ENCODE peak calls at places on chromosomes 11 and 22, in eight cellular contexts. One of them, this sample, is unnamed.

GRCh38 chr22:37101311-37102063 is 8.0 kb downstream of the TMPRSS6 start:
- DNase-seq in uterus: no peak
- DNase-seq in mucosa of descending colon: peak; percentile 42
- DNase-seq in transverse colon: peak; percentile 65
- DNase-seq in fibroblast of the aortic adventitia: no peak
- DNase-seq in IMR-90: no peak
- DNase-seq in HCT116: no peak
- DNase-seq in Peyer's patch: peak; percentile 60
- DNase-seq in this sample: no peak

GRCh38 chr11:19433367-19433766 is 192.6 kb upstream of the E2F8 start:
- DNase-seq in uterus: no peak
- DNase-seq in mucosa of descending colon: no peak
- DNase-seq in transverse colon: no peak
- DNase-seq in fibroblast of the aortic adventitia: no peak
- DNase-seq in IMR-90: no peak
- DNase-seq in HCT116: no peak
- DNase-seq in Peyer's patch: no peak
- DNase-seq in this sample: no peak

GRCh38 chr22:49185312-49185969 is 642.2 kb downstream of the BRD1 start:
- DNase-seq in uterus: no peak
- DNase-seq in mucosa of descending colon: no peak
- DNase-seq in transverse colon: no peak
- DNase-seq in fibroblast of the aortic adventitia: no peak
- DNase-seq in IMR-90: no peak
- DNase-seq in HCT116: no peak
- DNase-seq in Peyer's patch: no peak
- DNase-seq in this sample: no peak

GRCh38 chr22:45529966-45530575 is 27.4 kb downstream of the FBLN1 start:
- DNase-seq in uterus: no peak
- DNase-seq in mucosa of descending colon: no peak
- DNase-seq in transverse colon: no peak
- DNase-seq in fibroblast of the aortic adventitia: peak; percentile 53
- DNase-seq in IMR-90: peak; percentile 94
- DNase-seq in HCT116: no peak
- DNase-seq in Peyer's patch: no peak
- DNase-seq in this sample: peak; percentile 67

GRCh38 chr11:121696177-121696863 is 243.6 kb upstream of the SORL1-AS1 start:
- DNase-seq in uterus: no peak
- DNase-seq in mucosa of descending colon: no peak
- DNase-seq in transverse colon: no peak
- DNase-seq in fibroblast of the aortic adventitia: peak; percentile 27
- DNase-seq in IMR-90: no peak
- DNase-seq in HCT116: no peak
- DNase-seq in Peyer's patch: no peak
- DNase-seq in this sample: no peak

GRCh38 chr22:50703726-50704509 is 31.3 kb downstream of the SHANK3 start:
- DNase-seq in uterus: no peak
- DNase-seq in mucosa of descending colon: no peak
- DNase-seq in transverse colon: no peak
- DNase-seq in fibroblast of the aortic adventitia: no peak
- DNase-seq in IMR-90: no peak
- DNase-seq in HCT116: no peak
- DNase-seq in Peyer's patch: no peak
- DNase-seq in this sample: no peak

GRCh38 chr11:73003083-73003482 is 139.0 kb downstream of the FCHSD2 start:
- DNase-seq in uterus: no peak
- DNase-seq in mucosa of descending colon: no peak
- DNase-seq in transverse colon: no peak
- DNase-seq in fibroblast of the aortic adventitia: no peak
- DNase-seq in IMR-90: no peak
- DNase-seq in HCT116: no peak
- DNase-seq in Peyer's patch: no peak
- DNase-seq in this sample: no peak

GRCh38 chr11:12962306-12962705 is 46.8 kb upstream of the RASSF10 start:
- DNase-seq in uterus: no peak
- DNase-seq in mucosa of descending colon: no peak
- DNase-seq in transverse colon: no peak
- DNase-seq in fibroblast of the aortic adventitia: no peak
- DNase-seq in IMR-90: no peak
- DNase-seq in HCT116: no peak
- DNase-seq in Peyer's patch: no peak
- DNase-seq in this sample: no peak

GRCh38 chr11:68999093-68999747 is 13.8 kb downstream of the MRGPRF start:
- DNase-seq in uterus: no peak
- DNase-seq in mucosa of descending colon: no peak
- DNase-seq in transverse colon: peak; percentile 4
- DNase-seq in fibroblast of the aortic adventitia: no peak
- DNase-seq in IMR-90: no peak
- DNase-seq in HCT116: no peak
- DNase-seq in Peyer's patch: peak; percentile 28
- DNase-seq in this sample: no peak

GRCh38 chr11:72812968-72813739 is 1.1 kb upstream of the ATG16L2 start:
- DNase-seq in uterus: peak; percentile 53
- DNase-seq in mucosa of descending colon: peak; percentile 78
- DNase-seq in transverse colon: peak; percentile 71
- DNase-seq in fibroblast of the aortic adventitia: peak; percentile 61
- DNase-seq in IMR-90: peak; percentile 60
- DNase-seq in HCT116: peak; percentile 71
- DNase-seq in Peyer's patch: peak; percentile 84
- DNase-seq in this sample: peak; percentile 67

GRCh38 chr11:66419825-66420224 is 1.0 kb upstream of the NPAS4 start:
- DNase-seq in uterus: no peak
- DNase-seq in mucosa of descending colon: no peak
- DNase-seq in transverse colon: no peak
- DNase-seq in fibroblast of the aortic adventitia: no peak
- DNase-seq in IMR-90: no peak
- DNase-seq in HCT116: no peak
- DNase-seq in Peyer's patch: no peak
- DNase-seq in this sample: no peak

GRCh38 chr22:34427841-34428240 is 507.6 kb upstream of the LARGE1 start:
- DNase-seq in uterus: no peak
- DNase-seq in mucosa of descending colon: no peak
- DNase-seq in transverse colon: no peak
- DNase-seq in fibroblast of the aortic adventitia: no peak
- DNase-seq in IMR-90: no peak
- DNase-seq in HCT116: no peak
- DNase-seq in Peyer's patch: no peak
- DNase-seq in this sample: no peak

GRCh38 chr22:34427436-34427835 is 507.2 kb upstream of the LARGE1 start:
- DNase-seq in uterus: no peak
- DNase-seq in mucosa of descending colon: no peak
- DNase-seq in transverse colon: no peak
- DNase-seq in fibroblast of the aortic adventitia: no peak
- DNase-seq in IMR-90: no peak
- DNase-seq in HCT116: no peak
- DNase-seq in Peyer's patch: no peak
- DNase-seq in this sample: no peak

GRCh38 chr22:34429314-34429713 is 509.0 kb upstream of the LARGE1 start:
- DNase-seq in uterus: no peak
- DNase-seq in mucosa of descending colon: no peak
- DNase-seq in transverse colon: no peak
- DNase-seq in fibroblast of the aortic adventitia: no peak
- DNase-seq in IMR-90: no peak
- DNase-seq in HCT116: no peak
- DNase-seq in Peyer's patch: no peak
- DNase-seq in this sample: no peak

GRCh38 chr22:34430386-34430785 is 510.1 kb upstream of the LARGE1 start:
- DNase-seq in uterus: no peak
- DNase-seq in mucosa of descending colon: no peak
- DNase-seq in transverse colon: no peak
- DNase-seq in fibroblast of the aortic adventitia: no peak
- DNase-seq in IMR-90: no peak
- DNase-seq in HCT116: no peak
- DNase-seq in Peyer's patch: no peak
- DNase-seq in this sample: no peak
- H3K4me3 ChIP-seq in uterus: no peak overlapping the region
- H3K4me3 ChIP-seq in mucosa of descending colon: no peak overlapping the region
- H3K4me3 ChIP-seq in transverse colon: no peak overlapping the region
- H3K4me3 ChIP-seq in fibroblast of the aortic adventitia: no peak overlapping the region
- H3K4me3 ChIP-seq in IMR-90: no peak overlapping the region
- H3K4me3 ChIP-seq in HCT116: no peak overlapping the region
- H3K4me3 ChIP-seq in Peyer's patch: no peak overlapping the region
- H3K4me3 ChIP-seq in this sample: no peak overlapping the region

GRCh38 chr11:71207563-71207962 is 44.8 kb downstream of the SHANK2 start:
- DNase-seq in uterus: no peak
- DNase-seq in mucosa of descending colon: no peak
- DNase-seq in transverse colon: no peak
- DNase-seq in fibroblast of the aortic adventitia: no peak
- DNase-seq in IMR-90: no peak
- DNase-seq in HCT116: no peak
- DNase-seq in Peyer's patch: no peak
- DNase-seq in this sample: no peak

GRCh38 chr11:71204294-71204693 is 48.1 kb downstream of the SHANK2 start:
- DNase-seq in uterus: no peak
- DNase-seq in mucosa of descending colon: no peak
- DNase-seq in transverse colon: no peak
- DNase-seq in fibroblast of the aortic adventitia: no peak
- DNase-seq in IMR-90: no peak
- DNase-seq in HCT116: no peak
- DNase-seq in Peyer's patch: no peak
- DNase-seq in this sample: no peak

GRCh38 chr11:71204748-71205664 is 47.4 kb downstream of the SHANK2 start:
- DNase-seq in uterus: no peak
- DNase-seq in mucosa of descending colon: no peak
- DNase-seq in transverse colon: no peak
- DNase-seq in fibroblast of the aortic adventitia: no peak
- DNase-seq in IMR-90: no peak
- DNase-seq in HCT116: no peak
- DNase-seq in Peyer's patch: no peak
- DNase-seq in this sample: no peak

GRCh38 chr11:71207996-71208774 is 44.2 kb downstream of the SHANK2 start:
- DNase-seq in uterus: no peak
- DNase-seq in mucosa of descending colon: no peak
- DNase-seq in transverse colon: no peak
- DNase-seq in fibroblast of the aortic adventitia: no peak
- DNase-seq in IMR-90: no peak
- DNase-seq in HCT116: no peak
- DNase-seq in Peyer's patch: no peak
- DNase-seq in this sample: no peak

GRCh38 chr11:71206186-71206585 is 46.2 kb downstream of the SHANK2 start:
- DNase-seq in uterus: no peak
- DNase-seq in mucosa of descending colon: peak; percentile 62
- DNase-seq in transverse colon: peak; percentile 33
- DNase-seq in fibroblast of the aortic adventitia: peak; percentile 20
- DNase-seq in IMR-90: peak; percentile 66
- DNase-seq in HCT116: no peak
- DNase-seq in Peyer's patch: no peak
- DNase-seq in this sample: peak; percentile 38
- TF ChIP-seq CTCF in uterus: no peak
- TF ChIP-seq CTCF in mucosa of descending colon: no peak
- TF ChIP-seq CTCF in transverse colon: no peak
- TF ChIP-seq CTCF in fibroblast of the aortic adventitia: no peak
- TF ChIP-seq CTCF in IMR-90: no peak
- TF ChIP-seq CTCF in HCT116: no peak
- TF ChIP-seq CTCF in Peyer's patch: no peak
- TF ChIP-seq CTCF in this sample: no peak

DNA sequence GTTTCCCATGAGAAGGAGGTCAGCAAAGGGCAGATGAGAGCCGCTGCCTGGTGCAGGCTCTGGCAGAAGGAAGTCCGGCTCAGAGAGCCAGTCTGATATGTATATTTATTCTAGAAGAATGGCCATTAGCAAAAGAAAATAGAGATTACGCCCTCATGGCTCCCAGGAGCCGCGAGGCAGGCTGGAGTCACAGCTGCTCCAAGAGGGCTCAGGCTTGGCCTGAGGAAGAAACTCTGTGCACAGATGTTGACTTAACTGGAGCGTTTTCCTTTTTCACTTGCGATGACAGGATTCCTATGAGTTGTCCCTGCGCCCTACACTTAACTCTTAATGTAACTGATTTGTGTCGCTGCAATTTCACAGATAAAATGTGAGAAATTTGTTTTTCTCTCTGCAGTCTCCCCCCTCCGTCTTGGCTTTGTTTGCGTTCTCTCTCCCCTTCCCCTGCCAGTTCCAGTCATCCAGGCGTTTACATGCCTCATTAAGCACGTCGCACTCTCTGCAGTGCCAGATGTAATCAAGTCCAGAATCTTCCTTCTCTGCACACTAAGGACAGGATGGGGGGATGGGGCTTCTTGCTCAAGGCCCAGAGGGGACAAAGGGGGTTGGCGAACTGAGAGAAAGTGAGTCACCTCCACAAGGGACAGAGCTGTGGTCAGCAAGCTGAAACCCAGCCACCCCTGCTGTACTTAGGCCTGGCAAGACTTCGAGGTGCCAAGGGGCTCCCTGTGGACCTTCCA is 1060.1 kb downstream of the NTM start:
- DNase-seq in uterus: no peak
- DNase-seq in mucosa of descending colon: no peak
- DNase-seq in transverse colon: no peak
- DNase-seq in fibroblast of the aortic adventitia: no peak
- DNase-seq in IMR-90: no peak
- DNase-seq in HCT116: no peak
- DNase-seq in Peyer's patch: no peak
- DNase-seq in this sample: no peak
- H3K4me3 ChIP-seq in uterus: no peak overlapping the region
- H3K4me3 ChIP-seq in mucosa of descending colon: no peak overlapping the region
- H3K4me3 ChIP-seq in transverse colon: no peak overlapping the region
- H3K4me3 ChIP-seq in fibroblast of the aortic adventitia: no peak overlapping the region
- H3K4me3 ChIP-seq in IMR-90: no peak overlapping the region
- H3K4me3 ChIP-seq in HCT116: no peak overlapping the region
- H3K4me3 ChIP-seq in Peyer's patch: no peak overlapping the region
- H3K4me3 ChIP-seq in this sample: no peak overlapping the region

DNA sequence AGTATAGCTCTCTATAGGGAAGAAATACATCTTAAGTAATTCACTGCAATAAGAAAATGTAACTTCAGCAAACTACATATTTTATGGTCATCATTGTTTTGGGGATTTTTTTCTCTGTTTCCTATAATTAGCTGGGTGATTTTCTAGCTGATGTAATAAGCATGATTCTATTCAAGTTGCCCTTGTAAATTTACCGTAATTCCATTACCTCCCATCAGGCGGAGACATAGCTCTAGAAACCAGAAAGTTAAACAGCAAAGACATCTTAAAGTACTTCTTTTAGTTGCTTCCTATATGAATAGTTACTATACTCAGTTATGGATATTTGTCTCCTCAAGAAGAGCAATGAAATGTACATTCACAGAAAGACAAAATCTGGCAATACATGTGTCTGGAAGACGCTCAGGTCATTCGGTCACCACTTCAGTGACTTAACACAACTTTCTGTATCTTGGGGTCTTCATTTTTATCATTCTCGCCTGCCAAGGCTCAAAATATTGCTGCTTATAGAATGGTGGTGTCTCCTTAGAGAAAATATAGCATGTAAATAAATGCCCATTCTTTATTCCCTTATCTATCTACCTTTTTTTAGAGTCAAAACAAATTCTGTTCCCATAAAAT is 239.9 kb upstream of the ZC3H12C start:
- DNase-seq in uterus: no peak
- DNase-seq in mucosa of descending colon: peak; percentile 19
- DNase-seq in transverse colon: no peak
- DNase-seq in fibroblast of the aortic adventitia: peak; percentile 92
- DNase-seq in IMR-90: peak; percentile 87
- DNase-seq in HCT116: peak; percentile 79
- DNase-seq in Peyer's patch: no peak
- DNase-seq in this sample: peak; percentile 87
- TF ChIP-seq CTCF in uterus: no peak
- TF ChIP-seq CTCF in mucosa of descending colon: no peak
- TF ChIP-seq CTCF in transverse colon: peak; percentile 21
- TF ChIP-seq CTCF in fibroblast of the aortic adventitia: peak; percentile 79
- TF ChIP-seq CTCF in IMR-90: peak; percentile 91
- TF ChIP-seq CTCF in HCT116: peak; percentile 67
- TF ChIP-seq CTCF in Peyer's patch: peak; percentile 32
- TF ChIP-seq CTCF in this sample: peak; percentile 82

This sample was measured in fibroblast of mammary gland.